ENCODE peak calls at places on chromosomes 13 and 19, in eight cellular contexts. One of them, this sample, is unnamed.
A peak's percentile ranks its signal among the peaks of the same experiment; 100 is the strongest.

GRCh38 chr13:43116242-43116641 is 92.9 kb downstream of the DNAJC15 start:
- DNase-seq in KG1: no peak
- DNase-seq in lung microvascular endothelial cell: no peak
- DNase-seq in left colon: no peak
- DNase-seq in Right ventricle myocardium inferior: no peak
- DNase-seq in neuronal stem cell: no peak
- DNase-seq in BE2C: no peak
- DNase-seq in RWPE1: no peak
- DNase-seq in this sample: no peak

GRCh38 chr13:89267734-89268133 is 1596.6 kb downstream of the SLITRK5 start:
- DNase-seq in BE2C: no peak
- DNase-seq in KG1: no peak
- DNase-seq in Right ventricle myocardium inferior: no peak
- DNase-seq in RWPE1: no peak
- DNase-seq in neuronal stem cell: no peak
- DNase-seq in left colon: no peak
- DNase-seq in lung microvascular endothelial cell: no peak
- DNase-seq in this sample: no peak

GRCh38 chr19:53792721-53793433 is 31.2 kb downstream of the NLRP12 start:
- DNase-seq in Right ventricle myocardium inferior: peak; percentile 91
- DNase-seq in neuronal stem cell: peak; percentile 88
- DNase-seq in KG1: peak; percentile 67
- DNase-seq in lung microvascular endothelial cell: peak; percentile 87
- DNase-seq in BE2C: peak; percentile 81
- DNase-seq in RWPE1: peak; percentile 79
- DNase-seq in left colon: peak; percentile 81
- DNase-seq in this sample: peak; percentile 88

GRCh38 chr19:46720516-46721239 is 3.8 kb upstream of the PRKD2 start:
- DNase-seq in left colon: no peak
- DNase-seq in BE2C: no peak
- DNase-seq in lung microvascular endothelial cell: no peak
- DNase-seq in KG1: no peak
- DNase-seq in neuronal stem cell: no peak
- DNase-seq in Right ventricle myocardium inferior: peak; percentile 22
- DNase-seq in RWPE1: no peak
- DNase-seq in this sample: no peak

GRCh38 chr13:73765651-73766384 is 368.4 kb downstream of the KLF12 start:
- DNase-seq in RWPE1: no peak
- DNase-seq in lung microvascular endothelial cell: peak; percentile 91
- DNase-seq in neuronal stem cell: peak; percentile 78
- DNase-seq in left colon: peak; percentile 86
- DNase-seq in KG1: peak; percentile 28
- DNase-seq in Right ventricle myocardium inferior: peak; percentile 77
- DNase-seq in BE2C: peak; percentile 91
- DNase-seq in this sample: peak; percentile 86

GRCh38 chr13:40031031-40031430 is 375.6 kb downstream of the COG6 start:
- DNase-seq in KG1: no peak
- DNase-seq in lung microvascular endothelial cell: peak; percentile 77
- DNase-seq in BE2C: no peak
- DNase-seq in left colon: no peak
- DNase-seq in RWPE1: peak; percentile 30
- DNase-seq in Right ventricle myocardium inferior: no peak
- DNase-seq in neuronal stem cell: no peak
- DNase-seq in this sample: no peak

GRCh38 chr19:3471954-3472655 is 8.2 kb downstream of the SMIM24 start:
- DNase-seq in RWPE1: peak; percentile 33
- DNase-seq in left colon: peak; percentile 46
- DNase-seq in BE2C: peak; percentile 50
- DNase-seq in Right ventricle myocardium inferior: no peak
- DNase-seq in neuronal stem cell: no peak
- DNase-seq in lung microvascular endothelial cell: no peak
- DNase-seq in KG1: peak; percentile 10
- DNase-seq in this sample: no peak

GRCh38 chr13:25095862-25096453 is at the start of gene PABPC3:
- DNase-seq in neuronal stem cell: no peak
- DNase-seq in lung microvascular endothelial cell: no peak
- DNase-seq in BE2C: no peak
- DNase-seq in KG1: no peak
- DNase-seq in Right ventricle myocardium inferior: peak; percentile 44
- DNase-seq in RWPE1: no peak
- DNase-seq in left colon: no peak
- DNase-seq in this sample: no peak

GRCh38 chr19:13164370-13165090 is 14.3 kb downstream of the IER2 start:
- DNase-seq in lung microvascular endothelial cell: peak; percentile 88
- DNase-seq in left colon: peak; percentile 75
- DNase-seq in Right ventricle myocardium inferior: peak; percentile 83
- DNase-seq in KG1: peak; percentile 43
- DNase-seq in BE2C: peak; percentile 91
- DNase-seq in neuronal stem cell: peak; percentile 80
- DNase-seq in RWPE1: peak; percentile 50
- DNase-seq in this sample: peak; percentile 58

GRCh38 chr13:76991432-76991795 is 467 bp upstream of the CLN5 start:
- DNase-seq in neuronal stem cell: peak; percentile 4
- DNase-seq in lung microvascular endothelial cell: peak; percentile 39
- DNase-seq in KG1: no peak
- DNase-seq in BE2C: no peak
- DNase-seq in RWPE1: no peak
- DNase-seq in left colon: no peak
- DNase-seq in Right ventricle myocardium inferior: peak; percentile 68
- DNase-seq in this sample: no peak

GRCh38 chr19:33902802-33903488 is 106.3 kb downstream of the KCTD15 start:
- DNase-seq in neuronal stem cell: no peak
- DNase-seq in KG1: no peak
- DNase-seq in left colon: no peak
- DNase-seq in Right ventricle myocardium inferior: no peak
- DNase-seq in lung microvascular endothelial cell: no peak
- DNase-seq in BE2C: no peak
- DNase-seq in RWPE1: no peak
- DNase-seq in this sample: no peak

GRCh38 chr19:38850976-38851621 is 1.3 kb upstream of the HNRNPL start:
- DNase-seq in lung microvascular endothelial cell: no peak
- DNase-seq in BE2C: no peak
- DNase-seq in left colon: peak; percentile 60
- DNase-seq in Right ventricle myocardium inferior: no peak
- DNase-seq in neuronal stem cell: peak; percentile 76
- DNase-seq in RWPE1: no peak
- DNase-seq in KG1: no peak
- DNase-seq in this sample: peak; percentile 65

GRCh38 chr19:48338802-48339660 is 13.7 kb downstream of the EMP3 start:
- DNase-seq in BE2C: no peak
- DNase-seq in KG1: no peak
- DNase-seq in neuronal stem cell: no peak
- DNase-seq in lung microvascular endothelial cell: no peak
- DNase-seq in left colon: no peak
- DNase-seq in Right ventricle myocardium inferior: no peak
- DNase-seq in RWPE1: no peak
- DNase-seq in this sample: no peak

GRCh38 chr19:34209726-34210125 is 37.4 kb downstream of the LSM14A start:
- DNase-seq in neuronal stem cell: no peak
- DNase-seq in Right ventricle myocardium inferior: no peak
- DNase-seq in BE2C: no peak
- DNase-seq in RWPE1: no peak
- DNase-seq in left colon: no peak
- DNase-seq in KG1: no peak
- DNase-seq in lung microvascular endothelial cell: no peak
- DNase-seq in this sample: no peak

GRCh38 chr19:35777411-35777841 is 2.1 kb downstream of the ARHGAP33 start:
- DNase-seq in neuronal stem cell: no peak
- DNase-seq in BE2C: no peak
- DNase-seq in left colon: no peak
- DNase-seq in RWPE1: no peak
- DNase-seq in KG1: no peak
- DNase-seq in lung microvascular endothelial cell: no peak
- DNase-seq in Right ventricle myocardium inferior: no peak
- DNase-seq in this sample: no peak

GRCh38 chr19:13097331-13098258 is 5.1 kb downstream of the LYL1 start:
- DNase-seq in left colon: peak; percentile 63
- DNase-seq in BE2C: no peak
- DNase-seq in lung microvascular endothelial cell: peak; percentile 53
- DNase-seq in RWPE1: no peak
- DNase-seq in Right ventricle myocardium inferior: peak; percentile 92
- DNase-seq in neuronal stem cell: no peak
- DNase-seq in KG1: peak; percentile 59
- DNase-seq in this sample: no peak

GRCh38 chr19:18278521-18279265 is 2.7 kb downstream of the JUND start:
- DNase-seq in Right ventricle myocardium inferior: no peak
- DNase-seq in lung microvascular endothelial cell: peak; percentile 24
- DNase-seq in BE2C: no peak
- DNase-seq in KG1: no peak
- DNase-seq in RWPE1: no peak
- DNase-seq in neuronal stem cell: no peak
- DNase-seq in left colon: peak; percentile 55
- DNase-seq in this sample: no peak

GRCh38 chr19:54448037-54448773 is 794 bp upstream of the LENG8 start:
- DNase-seq in neuronal stem cell: no peak
- DNase-seq in KG1: peak; percentile 64
- DNase-seq in RWPE1: no peak
- DNase-seq in Right ventricle myocardium inferior: peak; percentile 78
- DNase-seq in lung microvascular endothelial cell: peak; percentile 61
- DNase-seq in left colon: peak; percentile 70
- DNase-seq in BE2C: peak; percentile 61
- DNase-seq in this sample: peak; percentile 66

GRCh38 chr13:28854657-28855056 is 34.5 kb downstream of the MTUS2 start:
- DNase-seq in BE2C: no peak
- DNase-seq in left colon: no peak
- DNase-seq in Right ventricle myocardium inferior: no peak
- DNase-seq in lung microvascular endothelial cell: no peak
- DNase-seq in neuronal stem cell: no peak
- DNase-seq in KG1: no peak
- DNase-seq in RWPE1: no peak
- DNase-seq in this sample: no peak

GRCh38 chr19:4909172-4909896 is at the start of gene UHRF1:
- DNase-seq in Right ventricle myocardium inferior: no peak
- DNase-seq in left colon: peak; percentile 23
- DNase-seq in RWPE1: peak; percentile 51
- DNase-seq in BE2C: peak; percentile 84
- DNase-seq in KG1: peak; percentile 40
- DNase-seq in lung microvascular endothelial cell: no peak
- DNase-seq in neuronal stem cell: no peak
- DNase-seq in this sample: no peak

GRCh38 chr19:54114340-54114826 is 1.1 kb downstream of the TFPT start:
- DNase-seq in neuronal stem cell: no peak
- DNase-seq in RWPE1: no peak
- DNase-seq in KG1: no peak
- DNase-seq in left colon: peak; percentile 52
- DNase-seq in lung microvascular endothelial cell: peak; percentile 70
- DNase-seq in BE2C: peak; percentile 51
- DNase-seq in Right ventricle myocardium inferior: no peak
- DNase-seq in this sample: no peak

GRCh38 chr19:29587518-29587986 is 18.5 kb upstream of the POP4 start:
- DNase-seq in neuronal stem cell: no peak
- DNase-seq in Right ventricle myocardium inferior: no peak
- DNase-seq in KG1: no peak
- DNase-seq in BE2C: no peak
- DNase-seq in left colon: no peak
- DNase-seq in RWPE1: no peak
- DNase-seq in lung microvascular endothelial cell: no peak
- DNase-seq in this sample: no peak

GRCh38 chr19:40642757-40643325 is 41.7 kb downstream of the LTBP4 start:
- DNase-seq in BE2C: no peak
- DNase-seq in KG1: no peak
- DNase-seq in RWPE1: no peak
- DNase-seq in Right ventricle myocardium inferior: no peak
- DNase-seq in left colon: no peak
- DNase-seq in neuronal stem cell: no peak
- DNase-seq in lung microvascular endothelial cell: no peak
- DNase-seq in this sample: no peak

GRCh38 chr13:34803756-34804155 is 138.3 kb upstream of the NBEA start:
- DNase-seq in RWPE1: no peak
- DNase-seq in KG1: no peak
- DNase-seq in BE2C: no peak
- DNase-seq in lung microvascular endothelial cell: no peak
- DNase-seq in left colon: no peak
- DNase-seq in neuronal stem cell: no peak
- DNase-seq in Right ventricle myocardium inferior: no peak
- DNase-seq in this sample: no peak

GRCh38 chr13:73767747-73768315 is 366.4 kb downstream of the KLF12 start:
- DNase-seq in left colon: peak; percentile 41
- DNase-seq in KG1: no peak
- DNase-seq in BE2C: peak; percentile 27
- DNase-seq in Right ventricle myocardium inferior: no peak
- DNase-seq in lung microvascular endothelial cell: peak; percentile 3
- DNase-seq in RWPE1: peak; percentile 10
- DNase-seq in neuronal stem cell: no peak
- DNase-seq in this sample: no peak

GRCh38 chr19:41530761-41531301 is 45.1 kb upstream of the CEACAM21 start:
- DNase-seq in RWPE1: no peak
- DNase-seq in Right ventricle myocardium inferior: no peak
- DNase-seq in left colon: no peak
- DNase-seq in KG1: no peak
- DNase-seq in lung microvascular endothelial cell: peak; percentile 89
- DNase-seq in BE2C: no peak
- DNase-seq in neuronal stem cell: no peak
- DNase-seq in this sample: no peak

GRCh38 chr13:106919638-106920037 is 351.7 kb upstream of the ARGLU1 start:
- DNase-seq in neuronal stem cell: no peak
- DNase-seq in left colon: no peak
- DNase-seq in KG1: no peak
- DNase-seq in RWPE1: no peak
- DNase-seq in lung microvascular endothelial cell: peak; percentile 98
- DNase-seq in Right ventricle myocardium inferior: no peak
- DNase-seq in BE2C: no peak
- DNase-seq in this sample: no peak

GRCh38 chr19:37999309-38000213 is 92.6 kb downstream of the SIPA1L3 start:
- DNase-seq in left colon: no peak
- DNase-seq in neuronal stem cell: no peak
- DNase-seq in KG1: no peak
- DNase-seq in BE2C: no peak
- DNase-seq in lung microvascular endothelial cell: peak; percentile 97
- DNase-seq in Right ventricle myocardium inferior: no peak
- DNase-seq in RWPE1: peak; percentile 74
- DNase-seq in this sample: no peak

GRCh38 chr19:41708481-41708880 is at the start of gene CEACAM5:
- DNase-seq in RWPE1: no peak
- DNase-seq in BE2C: no peak
- DNase-seq in Right ventricle myocardium inferior: no peak
- DNase-seq in lung microvascular endothelial cell: no peak
- DNase-seq in left colon: peak; percentile 90
- DNase-seq in neuronal stem cell: no peak
- DNase-seq in KG1: no peak
- DNase-seq in this sample: peak; percentile 26

GRCh38 chr13:23271331-23271730 is 90.6 kb downstream of the SGCG start:
- DNase-seq in RWPE1: no peak
- DNase-seq in Right ventricle myocardium inferior: no peak
- DNase-seq in neuronal stem cell: no peak
- DNase-seq in left colon: no peak
- DNase-seq in KG1: no peak
- DNase-seq in lung microvascular endothelial cell: no peak
- DNase-seq in BE2C: no peak
- DNase-seq in this sample: no peak

GRCh38 chr19:13938361-13939027 is at the start of gene PODNL1:
- DNase-seq in left colon: no peak
- DNase-seq in RWPE1: no peak
- DNase-seq in neuronal stem cell: no peak
- DNase-seq in KG1: no peak
- DNase-seq in lung microvascular endothelial cell: no peak
- DNase-seq in BE2C: no peak
- DNase-seq in Right ventricle myocardium inferior: no peak
- DNase-seq in this sample: no peak

This sample was measured in left lobe of liver.